ENCODE peak calls at places on chromosomes 7 and 10, in four cellular contexts. G, T, N and C are unnamed samples.

GRCh38 chr7:121019018-121019417 is 30.5 kb downstream of the CPED1 start:
- DNase-seq in G (no peak), T (no peak), N (no peak), C (no peak)

GRCh38 chr7:157138424-157139141 is at the start of gene UBE3C:
- DNase-seq in G (peak; percentile 90), T (peak; percentile 62), N (peak; percentile 81), C (peak; percentile 79)

GRCh38 chr7:44290250-44290616 is 35.2 kb downstream of the CAMK2B start:
- DNase-seq in G (no peak), T (no peak), N (no peak), C (no peak)

GRCh38 chr7:2495402-2496309 is 19.5 kb upstream of the GRIFIN start:
- DNase-seq in G (no peak), T (no peak), N (no peak), C (no peak)

GRCh38 chr10:27360581-27361172 is 120.1 kb upstream of the ACBD5 start:
- DNase-seq in G (peak; percentile 64), T (peak; percentile 59), N (no peak), C (peak; percentile 77)

GRCh38 chr10:31101123-31101522 is 69.5 kb upstream of the ZNF438 start:
- DNase-seq in G (no peak), T (peak; percentile 99), N (peak; percentile 27), C (peak; percentile 26)

GRCh38 chr10:105700327-105700726 is 1059.2 kb downstream of the SORCS3 start:
- DNase-seq in G (no peak), T (no peak), N (no peak), C (no peak)

GRCh38 chr7:9192969-9193368 is 759.6 kb downstream of the NXPH1 start:
- DNase-seq in G (no peak), T (peak; percentile 33), N (no peak), C (no peak)

GRCh38 chr7:158477866-158478265 is 109.8 kb downstream of the PTPRN2 start:
- DNase-seq in G (no peak), T (no peak), N (no peak), C (no peak)

GRCh38 chr7:70390251-70390650 is 741.7 kb upstream of the GALNT17 start:
- DNase-seq in G (no peak), T (peak; percentile 4), N (no peak), C (no peak)

GRCh38 chr7:20647051-20647450 is 31.6 kb downstream of the ABCB5 start:
- DNase-seq in G (no peak), T (peak; percentile 42), N (no peak), C (no peak)

GRCh38 chr7:111508387-111508786 is 53.9 kb downstream of the IMMP2L start:
- DNase-seq in G (no peak), T (no peak), N (no peak), C (no peak)

GRCh38 chr10:52210161-52210560 is 103.9 kb upstream of the DKK1 start:
- DNase-seq in G (no peak), T (no peak), N (no peak), C (no peak)

GRCh38 chr7:23594879-23595604 is 2.1 kb upstream of the CCDC126 start:
- DNase-seq in G (no peak), T (peak; percentile 88), N (no peak), C (no peak)

GRCh38 chr10:101575580-101576228 is 12.4 kb downstream of the POLL start:
- DNase-seq in G (no peak), T (no peak), N (no peak), C (no peak)